ENCODE peak calls at places on chromosomes 6 and 20, in seven cellular contexts. L is breast epithelium, M is A549, E is heart left ventricle, F is GM12891, P is erythroblast, H is Peyer's patch. Y is an unnamed sample.

GRCh38 chr6:132399376-132400074 is 1.8 kb downstream of the MOXD1 start:
- DNase-seq in E (no peak), H (no peak), L (no peak), M (no peak), P (no peak), F (no peak), Y (no peak)

GRCh38 chr20:51447097-51447764 is 95.3 kb downstream of the NFATC2 start:
- DNase-seq in H (peak; percentile 64), M (peak; percentile 77), F (no peak), L (peak; percentile 74), P (no peak), E (peak; percentile 74), Y (peak; percentile 67)

GRCh38 chr6:85641522-85641915 is 1.2 kb downstream of the SYNCRIP start:
- DNase-seq in P (no peak), H (no peak), L (no peak), M (no peak), F (no peak), E (no peak), Y (peak; percentile 23)

GRCh38 chr6:15697895-15698294 is 35.1 kb upstream of the DTNBP1 start:
- DNase-seq in F (no peak), L (no peak), P (no peak), E (no peak), H (no peak), M (no peak), Y (no peak)

GRCh38 chr6:122059918-122060317 is 339.5 kb upstream of the HSF2 start:
- DNase-seq in H (no peak), F (no peak), E (no peak), L (no peak), M (no peak), P (no peak), Y (no peak)

GRCh38 chr20:54133434-54134427 is 40.1 kb downstream of the CYP24A1 start:
- DNase-seq in H (peak; percentile 50), L (no peak), P (no peak), F (no peak), E (no peak), M (peak; percentile 92), Y (no peak)

GRCh38 chr6:45647341-45648138 is 269.8 kb upstream of the SUPT3H start:
- DNase-seq in M (no peak), F (no peak), E (no peak), H (no peak), P (no peak), L (no peak), Y (peak; percentile 59)

GRCh38 chr6:158667360-158667981 is 17.6 kb downstream of the SYTL3 start:
- DNase-seq in F (no peak), H (no peak), L (no peak), M (no peak), P (no peak), E (no peak), Y (no peak)

GRCh38 chr6:105795913-105796517 is 290.1 kb upstream of the PRDM1 start:
- DNase-seq in E (no peak), M (peak; percentile 87), L (no peak), H (peak; percentile 62), F (no peak), P (no peak), Y (no peak)

GRCh38 chr20:63027425-63028389 is 20.9 kb upstream of the BHLHE23 start:
- DNase-seq in P (no peak), L (no peak), F (no peak), M (peak; percentile 71), E (no peak), H (no peak), Y (peak; percentile 64)

GRCh38 chr6:128070406-128070805 is 169.5 kb upstream of the THEMIS start:
- DNase-seq in P (no peak), M (no peak), E (no peak), H (no peak), L (no peak), F (no peak), Y (no peak)

GRCh38 chr6:56374841-56375369 is 127.5 kb upstream of the COL21A1 start:
- DNase-seq in M (no peak), E (peak; percentile 62), L (no peak), P (no peak), F (no peak), H (no peak), Y (no peak)

GRCh38 chr20:10228330-10228729 is 9.7 kb downstream of the SNAP25 start:
- DNase-seq in M (no peak), H (no peak), E (no peak), F (no peak), L (no peak), P (no peak), Y (no peak)

DNA sequence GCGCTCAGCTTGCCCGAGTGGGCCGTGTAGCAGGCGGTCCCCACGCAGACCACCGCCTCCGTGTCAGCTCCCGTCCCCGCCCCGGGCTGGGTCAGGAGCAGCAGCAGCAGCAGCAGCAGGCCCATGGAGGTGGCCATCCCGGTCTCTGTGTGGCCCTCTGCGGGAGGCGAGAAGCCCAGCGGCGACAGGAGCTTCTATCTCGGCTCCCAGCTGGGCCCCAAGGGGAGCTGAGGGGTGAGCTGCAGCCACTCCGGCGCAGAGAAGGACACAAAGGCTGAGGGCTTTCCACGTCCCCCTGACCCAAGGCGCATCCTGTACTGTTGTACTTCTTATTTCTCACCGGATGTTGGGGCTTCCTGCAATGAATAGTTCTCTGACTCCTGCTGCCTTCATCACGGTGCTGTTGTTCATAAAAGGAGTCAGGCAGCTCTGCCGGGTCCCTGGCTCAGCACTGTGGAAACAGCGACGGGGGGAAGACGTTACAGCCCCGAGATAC is at the start of gene CD93:
- DNase-seq in F (peak; percentile 26), P (peak; percentile 38), E (peak; percentile 73), M (no peak), H (no peak), L (no peak), Y (no peak)
- TF ChIP-seq POLR2A in F (no peak), P (no peak), E (no peak), M (no peak), H (peak; percentile 22), L (no peak), Y (no peak)

GRCh38 chr6:99416226-99416625 is 8.9 kb downstream of the PNISR start:
- DNase-seq in M (no peak), P (no peak), L (no peak), E (no peak), H (no peak), F (no peak), Y (no peak)
- TF ChIP-seq POLR2A in M (no peak), P (no peak), L (no peak), E (no peak), H (no peak), F (no peak), Y (no peak)

GRCh38 chr6:14476793-14477531 is 359.4 kb downstream of the CD83 start:
- DNase-seq in F (no peak), M (peak; percentile 94), H (peak; percentile 79), P (peak; percentile 95), E (peak; percentile 64), L (no peak), Y (peak; percentile 24)
- TF ChIP-seq POLR2A in F (no peak), M (no peak), H (no peak), P (peak; percentile 34), E (no peak), L (no peak), Y (no peak)

DNA sequence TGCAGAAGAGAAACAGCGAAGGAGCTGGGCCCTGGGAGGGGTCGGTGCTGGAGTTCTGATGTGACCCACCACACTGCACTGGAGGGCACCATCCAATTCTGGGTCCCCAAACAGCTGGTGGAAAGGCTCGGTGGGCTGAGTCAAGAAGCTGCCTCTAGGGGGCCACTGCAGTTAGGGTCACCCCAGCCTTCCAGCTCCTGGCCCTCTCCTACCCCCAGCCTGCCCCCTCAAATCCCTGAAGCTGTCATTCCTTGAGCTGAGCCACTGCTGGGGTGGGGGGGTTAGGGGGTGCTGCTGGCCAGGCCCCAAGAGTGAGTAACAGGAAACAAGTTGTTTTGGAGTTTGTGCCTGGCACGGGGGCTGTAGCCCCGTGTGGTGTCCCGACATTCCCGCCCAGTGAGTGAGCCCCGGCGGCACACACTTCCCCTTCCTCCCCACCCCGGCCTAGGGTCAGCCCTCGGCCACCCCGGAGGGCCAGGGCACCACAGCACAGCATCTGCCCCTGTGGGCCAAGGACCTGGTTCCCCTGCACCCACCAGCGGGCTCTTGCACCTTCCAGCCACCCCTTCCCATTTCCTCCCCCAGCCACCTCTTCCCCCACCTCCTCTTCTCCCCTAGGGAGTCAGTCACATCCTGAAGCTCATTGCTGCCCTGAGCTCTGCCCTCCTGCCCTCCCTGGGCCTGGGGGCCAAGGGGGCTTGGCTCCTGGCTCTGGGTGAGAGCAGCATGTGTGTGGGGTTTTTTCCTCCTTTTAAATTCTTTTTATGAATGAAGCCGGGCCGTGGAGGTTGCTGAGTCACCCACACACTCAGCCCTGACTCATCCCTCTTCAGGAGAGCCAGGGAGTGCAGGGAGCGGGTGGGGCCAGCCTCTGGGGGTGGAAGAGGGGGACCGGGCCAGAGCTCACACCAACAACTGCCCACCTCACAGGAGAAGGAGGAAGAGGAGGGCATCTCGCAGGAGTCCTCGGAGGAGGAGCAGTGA is 4.6 kb downstream of the SMIM29 start:
- DNase-seq in E (peak; percentile 86), P (peak; percentile 84), L (peak; percentile 56), H (peak; percentile 78), F (no peak), M (peak; percentile 91), Y (peak; percentile 94)
- TF ChIP-seq POLR2A in E (no peak), P (no peak), L (no peak), H (no peak), F (no peak), M (no peak), Y (no peak)

DNA sequence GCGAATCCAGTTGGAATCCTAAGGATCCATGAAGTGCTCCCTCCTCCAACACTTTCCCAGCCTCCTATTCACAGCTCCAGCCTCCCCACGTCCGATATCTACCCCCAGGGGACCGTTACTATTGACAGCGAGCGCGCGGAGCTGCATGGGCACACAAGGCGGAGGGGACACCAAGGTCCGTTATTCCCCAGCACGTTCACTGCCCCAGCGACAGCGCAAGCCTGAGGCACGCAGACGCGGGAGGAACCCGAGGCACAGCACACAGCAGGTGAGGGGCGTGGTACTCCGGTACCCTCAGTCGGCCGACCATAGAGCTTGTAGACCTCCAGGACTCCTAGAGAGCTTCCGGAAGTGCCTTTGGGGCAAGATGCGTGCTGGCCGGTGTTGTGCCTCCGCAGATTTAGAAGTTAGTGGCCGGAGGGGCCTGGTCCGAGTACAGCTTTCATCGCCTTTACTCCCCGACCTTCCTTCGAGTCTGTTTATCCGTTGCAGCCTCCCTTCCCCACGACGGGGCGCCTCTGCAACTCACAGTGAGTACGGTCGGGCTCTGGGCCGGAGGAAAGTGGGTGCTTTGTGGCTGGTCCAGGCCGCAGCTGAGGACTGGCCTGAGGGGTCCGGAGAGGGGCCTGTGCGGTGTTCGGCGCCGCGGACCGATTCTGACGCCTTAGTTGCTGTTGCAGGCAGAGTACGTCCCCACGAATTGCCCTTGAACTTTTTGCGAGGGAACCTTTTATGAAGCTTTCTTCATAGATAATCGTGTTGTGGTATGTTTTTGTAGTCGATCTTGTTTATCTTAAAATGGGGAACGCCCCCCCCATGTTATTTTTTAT is at the start of gene ZKSCAN8:
- DNase-seq in H (peak; percentile 92), E (peak; percentile 84), P (peak; percentile 89), F (peak; percentile 71), L (peak; percentile 62), M (peak; percentile 93), Y (peak; percentile 83)
- TF ChIP-seq POLR2A in H (no peak), E (no peak), P (peak; percentile 87), F (peak; percentile 96), L (no peak), M (peak; percentile 54), Y (peak; percentile 60)

GRCh38 chr20:46990017-46990810 is 95.6 kb downstream of the EYA2 start:
- DNase-seq in F (no peak), P (peak; percentile 13), H (no peak), M (no peak), E (no peak), L (no peak), Y (no peak)
- TF ChIP-seq POLR2A in F (no peak), P (peak; percentile 27), H (no peak), M (no peak), E (no peak), L (no peak), Y (no peak)

GRCh38 chr20:41617931-41618806 is at the start of gene CHD6:
- DNase-seq in P (peak; percentile 99), F (peak; percentile 90), M (peak; percentile 99), E (peak; percentile 100), L (peak; percentile 99), H (peak; percentile 100), Y (peak; percentile 99)
- TF ChIP-seq POLR2A in P (peak; percentile 64), F (peak; percentile 40), M (no peak), E (no peak), L (no peak), H (no peak), Y (no peak)

Y was measured in H54.